ENCODE peak calls at places on chromosomes 6 and 20, in eight cellular contexts. Z is WERI-Rb-1, G is Calu3, N is fibroblast of mammary gland, I is IMR-90, C is BJ, Y is foreskin fibroblast, F is B cell. Q is an unnamed sample.

GRCh38 chr20:60271597-60271996 is 313.4 kb downstream of the CDH26 start:
- DNase-seq in C (no peak), I (peak), G (no peak), N (no peak), Y (peak), Z (no peak), F (no peak), Q (no peak)

GRCh38 chr6:22399693-22400092 is 102.9 kb upstream of the PRL start:
- DNase-seq in Z (no peak), I (peak), G (no peak), Y (peak), C (no peak), N (peak), F (no peak), Q (no peak)

GRCh38 chr20:46571418-46571817 is 21.0 kb upstream of the OCSTAMP start:
- DNase-seq in G (no peak), F (no peak), N (no peak), I (no peak), Y (no peak), Z (no peak), C (no peak), Q (no peak)

GRCh38 chr20:52056203-52057062 is 135.1 kb downstream of the ZFP64 start:
- DNase-seq in F (no peak), C (peak), Z (no peak), Y (peak), I (peak), N (peak), G (no peak), Q (peak)

GRCh38 chr20:43691928-43692524 is 25.1 kb downstream of the MYBL2 start:
- DNase-seq in I (peak), C (no peak), Z (peak), N (peak), F (peak), Y (peak), G (peak), Q (peak)

GRCh38 chr20:63775096-63775978 is 35.8 kb downstream of the SLC2A4RG start:
- DNase-seq in C (no peak), G (no peak), Z (peak), N (peak), I (peak), F (peak), Y (peak), Q (peak)

GRCh38 chr20:7362601-7363000 is 577.7 kb downstream of the HAO1 start:
- DNase-seq in Z (no peak), N (no peak), Y (no peak), C (no peak), G (no peak), F (no peak), I (no peak), Q (no peak)

GRCh38 chr6:10210052-10210451 is 204.8 kb downstream of the TFAP2A start:
- DNase-seq in F (no peak), Z (no peak), I (no peak), G (no peak), N (peak), C (peak), Y (peak), Q (peak)

GRCh38 chr20:62627901-62628612 is 14.2 kb upstream of the SLCO4A1 start:
- DNase-seq in C (peak), F (peak), I (peak), N (peak), Y (peak), G (no peak), Z (no peak), Q (no peak)

DNA sequence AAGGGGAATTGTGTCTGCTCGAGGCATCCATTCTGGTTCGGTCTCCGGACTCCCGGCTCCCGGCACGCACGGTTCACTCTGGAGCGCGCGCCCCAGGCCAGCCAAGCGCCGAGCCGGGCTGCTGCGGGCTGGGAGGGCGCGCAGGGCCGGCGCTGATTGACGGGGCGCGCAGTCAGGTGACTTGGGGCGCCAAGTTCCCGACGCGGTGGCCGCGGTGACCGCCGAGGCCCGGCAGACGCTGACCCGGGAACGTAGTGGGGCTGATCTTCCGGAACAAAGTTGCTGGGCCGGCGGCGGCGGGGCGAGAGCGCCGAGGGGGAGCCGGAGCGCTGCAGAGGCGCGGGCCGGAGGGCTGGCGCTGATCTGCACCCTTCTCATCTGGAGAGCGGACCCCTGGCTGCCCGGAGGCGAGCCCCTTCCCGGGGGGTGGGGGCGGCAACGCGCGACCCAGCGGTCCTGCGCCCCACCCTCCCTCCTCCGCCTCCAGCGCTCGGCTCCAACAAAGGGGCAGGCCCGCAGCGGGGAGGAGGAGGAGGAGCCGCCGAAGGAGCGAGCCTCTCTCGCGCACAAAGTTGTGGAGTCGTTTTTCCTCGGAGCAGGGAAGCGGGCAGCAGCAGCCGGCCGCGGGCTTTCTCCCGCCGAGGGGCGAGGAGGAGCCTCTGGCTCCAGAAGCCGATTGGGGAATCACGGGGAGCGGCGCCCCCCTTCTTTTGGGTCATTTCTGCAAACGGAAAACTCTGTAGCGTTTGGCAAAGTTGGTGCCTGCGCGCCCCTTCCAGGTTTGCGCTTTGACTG is at the start of gene UTRN:
- DNase-seq in C (no peak), Z (peak), I (peak), N (peak), F (peak), Y (peak), G (peak), Q (peak)
- TF ChIP-seq CTCF in C (no peak), Z (no peak), I (no peak), N (no peak), F (no peak), Y (no peak), G (no peak), Q (no peak)

DNA sequence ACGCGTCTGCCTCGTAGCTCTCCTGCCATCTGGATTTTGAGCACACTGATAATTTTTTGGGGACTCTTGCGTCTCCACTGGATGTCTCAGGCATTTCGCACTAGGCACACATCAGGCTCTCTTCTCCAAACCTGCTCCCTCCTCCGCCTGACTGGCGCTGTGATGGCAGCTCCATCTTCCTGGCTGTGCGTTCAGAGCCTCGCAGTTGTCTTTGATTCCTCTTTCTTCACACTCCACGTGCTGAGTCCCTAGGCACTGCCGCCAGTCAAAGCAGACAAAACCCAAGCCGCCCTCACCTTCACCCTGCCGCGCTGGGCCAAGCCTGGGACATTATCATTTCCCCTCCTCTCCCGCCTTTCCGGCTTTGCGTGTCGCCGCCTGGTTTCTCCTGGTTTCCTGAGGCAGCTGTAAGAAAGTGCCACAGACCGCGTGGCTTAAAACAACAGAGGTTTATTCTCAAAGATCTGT is 778 bp downstream of the PSMG4 start:
- DNase-seq in C (no peak), Y (peak), N (no peak), F (peak), G (peak), I (peak), Z (peak), Q (peak)
- TF ChIP-seq CTCF in C (peak), Y (no peak), N (no peak), F (no peak), G (no peak), I (no peak), Z (no peak), Q (no peak)

GRCh38 chr20:49529470-49529869 is 38.5 kb downstream of the PTGIS start:
- DNase-seq in G (no peak), I (no peak), F (no peak), Z (no peak), C (no peak), Y (no peak), N (no peak), Q (no peak)

GRCh38 chr20:49539481-49540231 is 28.3 kb downstream of the PTGIS start:
- DNase-seq in F (no peak), C (no peak), G (no peak), Z (no peak), Y (no peak), N (no peak), I (no peak), Q (no peak)

GRCh38 chr20:49538950-49539349 is 29.0 kb downstream of the PTGIS start:
- DNase-seq in G (no peak), N (no peak), Y (no peak), F (no peak), Z (no peak), C (no peak), I (no peak), Q (no peak)

GRCh38 chr20:49532285-49532946 is 35.5 kb downstream of the PTGIS start:
- DNase-seq in C (no peak), Z (no peak), N (no peak), I (no peak), F (no peak), Y (no peak), G (no peak), Q (no peak)

GRCh38 chr20:49534314-49534713 is 33.6 kb downstream of the PTGIS start:
- DNase-seq in F (peak), N (peak), G (peak), Z (peak), C (no peak), Y (peak), I (peak), Q (peak)
- TF ChIP-seq CTCF in F (peak), N (peak), G (peak), Z (peak), C (peak), Y (peak), I (peak), Q (peak)

GRCh38 chr6:24666616-24667377 is at the start of the genes ACOT13 and TDP2:
- DNase-seq in Z (peak), F (peak), G (peak), C (peak), Y (peak), I (peak), N (peak), Q (peak)
- TF ChIP-seq CTCF in Z (peak), F (peak), G (peak), C (peak), Y (peak), I (peak), N (peak), Q (peak)

DNA sequence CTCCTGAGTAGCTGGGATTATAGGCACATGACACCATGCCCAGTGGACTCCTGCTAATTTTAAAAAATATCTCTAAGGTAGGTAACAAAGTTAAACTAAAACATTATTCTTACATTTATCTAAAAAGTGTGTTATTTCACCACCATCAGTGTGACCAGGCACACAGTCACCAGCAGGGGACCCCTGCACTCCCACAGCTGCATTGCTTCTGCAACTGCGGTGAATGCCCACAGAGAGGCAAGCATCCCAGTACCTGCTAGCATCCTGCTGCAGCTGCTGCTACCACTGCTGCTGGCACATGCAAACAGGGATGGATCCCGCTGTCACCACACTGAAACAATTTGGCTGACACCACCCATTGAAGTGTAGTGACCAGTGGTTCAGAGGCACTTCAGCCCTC is 21.9 kb upstream of the EPB41L2 start:
- DNase-seq in F (no peak), C (no peak), G (no peak), N (no peak), I (no peak), Z (no peak), Y (no peak), Q (no peak)
- TF ChIP-seq CTCF in F (no peak), C (no peak), G (peak), N (no peak), I (no peak), Z (peak), Y (no peak), Q (no peak)

GRCh38 chr6:107655245-107655644 is 165.3 kb downstream of the SOBP start:
- DNase-seq in N (no peak), C (no peak), G (no peak), F (no peak), Z (peak), I (no peak), Y (no peak), Q (no peak)
- TF ChIP-seq CTCF in N (peak), C (no peak), G (peak), F (peak), Z (peak), I (no peak), Y (peak), Q (peak)